ENCODE peak calls at places on chromosomes 11 and 22, in eight cellular contexts. P is Karpas-422; M is AG04450; W is HFF-Myc; I is stimulated activated CD4-positive, alpha-beta T cell treated with anti-CD3 and anti-CD28 coated beads, TNF-alpha, amount 100 ng/mL, for 48 hours; U is activated naive CD8-positive, alpha-beta T cell treated with anti-CD3 and anti-CD28 coated beads, Interleukin-2, amount 50 U/mL, for 16 hours; H is stimulated activated CD8-positive, alpha-beta memory T cell treated with anti-CD3 and anti-CD28 coated beads, Interleukin-7, amount 100 ng/mL, for 4 hours; L is activated T-cell treated with anti-CD3 and anti-CD28 coated beads for 1 hour. Z is an unnamed sample.

GRCh38 chr11:104668797-104669463 is 229.3 kb downstream of the CASP12 start:
- DNase-seq in L (no peak), I (no peak), M (peak; percentile 69), P (no peak), W (peak; percentile 73), H (no peak), U (no peak), Z (no peak)

GRCh38 chr11:33696931-33697638 is 3.5 kb downstream of the C11orf91 start:
- DNase-seq in L (no peak), M (no peak), I (no peak), H (no peak), P (no peak), W (no peak), U (no peak), Z (no peak)

GRCh38 chr11:65262775-65263174 is 1.0 kb downstream of the POLA2 start:
- DNase-seq in P (no peak), M (no peak), U (no peak), W (no peak), L (no peak), H (no peak), I (no peak), Z (no peak)

GRCh38 chr11:118903204-118904015 is 19.7 kb downstream of the CXCR5 start:
- DNase-seq in U (no peak), M (no peak), I (no peak), L (no peak), P (no peak), W (no peak), H (no peak), Z (no peak)

GRCh38 chr22:25759825-25760231 is 17.8 kb downstream of the MYO18B start:
- DNase-seq in M (peak; percentile 61), W (no peak), I (no peak), U (no peak), H (no peak), P (no peak), L (no peak), Z (peak; percentile 64)

GRCh38 chr22:48103126-48103875 is 1340.9 kb downstream of the TBC1D22A start:
- DNase-seq in L (no peak), M (no peak), I (no peak), W (no peak), P (no peak), H (no peak), U (no peak), Z (no peak)

GRCh38 chr11:126421243-126421642 is 65.8 kb downstream of the ST3GAL4 start:
- DNase-seq in U (no peak), H (no peak), I (no peak), P (no peak), M (no peak), W (no peak), L (no peak), Z (no peak)

GRCh38 chr11:203945-204586 is 3.1 kb downstream of the BET1L start:
- DNase-seq in I (no peak), W (no peak), L (no peak), M (no peak), U (no peak), P (no peak), H (no peak), Z (no peak)

GRCh38 chr11:113241190-113242051 is 73.0 kb upstream of the TTC12 start:
- DNase-seq in L (no peak), P (no peak), H (no peak), U (no peak), I (no peak), M (no peak), W (no peak), Z (no peak)

GRCh38 chr11:118050208-118050891 is 26.5 kb upstream of the TMPRSS4 start:
- DNase-seq in L (no peak), P (no peak), M (no peak), I (no peak), U (no peak), H (no peak), W (no peak), Z (no peak)

GRCh38 chr11:84430661-84431060 is 1144.5 kb upstream of the CCDC90B start:
- DNase-seq in M (no peak), W (no peak), I (no peak), L (no peak), H (no peak), P (no peak), U (no peak), Z (no peak)

GRCh38 chr22:49324527-49325491 is 502.9 kb downstream of the BRD1 start:
- DNase-seq in U (no peak), M (no peak), L (no peak), I (no peak), W (no peak), H (no peak), P (no peak), Z (no peak)

Z was measured in left cardiac atrium.